ENCODE peak calls at places on chromosomes 5 and 9, in ten cellular contexts. D is kidney, K is PC-3, S is coronary artery, G is GM12864, M is GM12878, O is esophagus muscularis mucosa, W is IMR-90, V is pancreas, J is cardiac fibroblast. I is an unnamed sample.

GRCh38 chr5:1254196-1254595 is 29.0 kb downstream of the SLC6A18 start:
- DNase-seq in D (no peak), O (no peak), K (no peak), G (no peak), J (no peak), S (no peak), V (no peak), M (no peak), W (no peak), I (no peak)

GRCh38 chr5:15598294-15598902 is 98.4 kb downstream of the FBXL7 start:
- DNase-seq in O (no peak), V (no peak), G (no peak), M (no peak), D (no peak), W (no peak), K (peak), S (no peak), J (peak), I (peak)

GRCh38 chr9:134318941-134319305 is 7.3 kb upstream of the RXRA start:
- DNase-seq in V (no peak), O (no peak), S (no peak), G (no peak), D (peak), W (no peak), M (no peak), K (no peak), J (no peak), I (no peak)

GRCh38 chr5:94562327-94562971 is 56.0 kb downstream of the KIAA0825 start:
- DNase-seq in G (no peak), S (no peak), O (no peak), K (peak), V (no peak), W (no peak), J (no peak), D (no peak), M (no peak), I (peak)

GRCh38 chr5:138737494-138738265 is 15.5 kb upstream of the CTNNA1 start:
- DNase-seq in G (no peak), M (no peak), D (no peak), W (no peak), O (no peak), K (no peak), S (no peak), V (no peak), J (peak), I (no peak)

GRCh38 chr5:177509991-177510566 is 453 bp upstream of the DOK3 start:
- DNase-seq in K (no peak), V (no peak), J (no peak), G (no peak), W (no peak), O (no peak), M (no peak), S (no peak), D (no peak), I (no peak)

GRCh38 chr5:132905938-132906337 is 32.5 kb downstream of the LEAP2 start:
- DNase-seq in O (no peak), W (peak), K (no peak), J (peak), M (no peak), G (no peak), S (no peak), V (no peak), D (no peak), I (peak)

GRCh38 chr9:84301851-84302250 is 38.7 kb downstream of the SLC28A3 start:
- DNase-seq in G (no peak), O (no peak), D (no peak), K (peak), W (peak), M (no peak), J (peak), S (no peak), V (no peak), I (peak)

GRCh38 chr5:88355490-88356050 is 86.9 kb upstream of the TMEM161B start:
- DNase-seq in M (no peak), O (no peak), W (no peak), D (no peak), K (no peak), J (no peak), V (no peak), S (no peak), G (no peak), I (no peak)

GRCh38 chr5:83724915-83725314 is 4.3 kb upstream of the HAPLN1 start:
- DNase-seq in S (no peak), V (no peak), M (no peak), K (no peak), W (no peak), D (no peak), O (no peak), J (no peak), G (no peak), I (no peak)

GRCh38 chr5:125026900-125027731 is 280.7 kb upstream of the ZNF608 start:
- DNase-seq in V (no peak), K (peak), M (no peak), O (no peak), S (no peak), G (no peak), W (no peak), J (peak), D (no peak), I (peak)

GRCh38 chr9:106400950-106401349 is 462.0 kb upstream of the ZNF462 start:
- DNase-seq in S (no peak), J (no peak), K (no peak), M (no peak), V (no peak), W (no peak), O (no peak), D (no peak), G (no peak), I (no peak)

GRCh38 chr5:103036601-103037000 is 83.3 kb downstream of the GIN1 start:
- DNase-seq in D (no peak), S (no peak), V (no peak), J (no peak), K (no peak), W (no peak), O (no peak), G (no peak), M (no peak), I (no peak)

GRCh38 chr5:122144236-122144635 is 14.9 kb downstream of the ZNF474 start:
- DNase-seq in D (no peak), G (no peak), S (no peak), W (peak), J (no peak), V (no peak), K (no peak), O (no peak), M (no peak), I (peak)

GRCh38 chr5:91038180-91038808 is 344.8 kb downstream of the ARRDC3 start:
- DNase-seq in K (no peak), G (no peak), O (no peak), V (no peak), S (no peak), M (no peak), J (no peak), D (no peak), W (no peak), I (no peak)

GRCh38 chr5:115415143-115415491 is 118.7 kb upstream of the CCDC112 start:
- DNase-seq in D (peak), K (peak), V (no peak), S (no peak), O (peak), M (no peak), J (peak), G (no peak), W (peak), I (peak)

GRCh38 chr9:76413658-76414057 is 19.4 kb upstream of the RFK start:
- DNase-seq in D (no peak), O (no peak), G (no peak), W (no peak), K (no peak), J (no peak), M (no peak), S (no peak), V (no peak), I (no peak)

GRCh38 chr5:151243127-151243526 is 9.9 kb upstream of the GM2A start:
- DNase-seq in W (no peak), D (no peak), O (no peak), K (no peak), G (no peak), V (no peak), J (no peak), S (no peak), M (no peak), I (no peak)

GRCh38 chr9:31078175-31078574 is 1306.3 kb upstream of the ACO1 start:
- DNase-seq in V (no peak), M (no peak), K (no peak), W (no peak), O (no peak), D (no peak), S (no peak), G (no peak), J (no peak), I (no peak)

GRCh38 chr5:102152906-102153787 is 142.9 kb downstream of the SLCO4C1 start:
- DNase-seq in D (no peak), S (no peak), J (peak), O (no peak), K (peak), W (no peak), V (no peak), G (no peak), M (no peak), I (peak)

GRCh38 chr5:14148890-14149671 is 5.9 kb downstream of the TRIO start:
- DNase-seq in M (no peak), G (no peak), V (no peak), K (no peak), S (no peak), D (no peak), O (no peak), W (no peak), J (no peak), I (no peak)

GRCh38 chr5:58224661-58225060 is 235.2 kb downstream of the PLK2 start:
- DNase-seq in D (no peak), J (no peak), K (no peak), M (no peak), O (no peak), S (no peak), V (no peak), W (no peak), G (no peak), I (no peak)
- H3K4me3 ChIP-seq in D (no peak), J (no peak), K (no peak), M (no peak), O (no peak), S (peak), V (no peak), W (no peak), G (no peak), I (no peak)

GRCh38 chr9:35834260-35835215 is 5.5 kb downstream of the TMEM8B start:
- DNase-seq in O (no peak), S (no peak), G (no peak), W (no peak), V (no peak), D (no peak), K (no peak), J (no peak), M (no peak), I (no peak)

GRCh38 chr9:35832814-35833213 is 3.8 kb downstream of the TMEM8B start:
- DNase-seq in S (no peak), O (no peak), W (no peak), D (no peak), K (peak), J (no peak), V (no peak), M (no peak), G (no peak), I (peak)

GRCh38 chr9:35835766-35836165 is 6.7 kb downstream of the TMEM8B start:
- DNase-seq in W (no peak), G (no peak), M (no peak), V (no peak), K (no peak), S (no peak), O (no peak), D (no peak), J (no peak), I (no peak)

GRCh38 chr9:35836595-35836994 is 7.6 kb downstream of the TMEM8B start:
- DNase-seq in W (no peak), M (no peak), K (no peak), S (no peak), J (no peak), O (no peak), D (no peak), G (no peak), V (no peak), I (no peak)

DNA sequence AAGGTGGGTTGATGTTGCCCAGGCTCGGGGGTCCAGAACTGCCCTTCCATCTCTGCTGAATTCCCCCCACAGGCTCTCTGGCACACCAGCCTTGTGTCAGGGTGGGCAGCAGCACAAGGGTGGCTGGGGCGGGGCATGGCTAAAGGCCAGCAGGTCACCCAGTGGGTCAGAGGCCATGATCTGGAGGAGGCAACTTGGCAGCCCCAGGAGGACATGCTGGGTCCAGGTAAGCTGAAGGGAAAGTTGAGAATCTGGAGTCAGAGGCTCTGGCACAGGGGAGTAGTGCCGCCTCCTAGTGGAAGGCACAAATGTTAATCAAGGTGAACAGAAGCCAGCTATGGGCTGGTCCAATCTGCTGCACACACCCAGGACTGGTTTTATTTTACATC is 6.2 kb downstream of the TMEM8B start:
- DNase-seq in D (no peak), O (no peak), M (no peak), S (no peak), J (no peak), V (peak), W (no peak), K (peak), G (no peak), I (peak)
- TF ChIP-seq CTCF in D (no peak), O (no peak), M (peak), S (no peak), J (peak), V (no peak), W (peak), K (peak), G (peak), I (peak)

DNA sequence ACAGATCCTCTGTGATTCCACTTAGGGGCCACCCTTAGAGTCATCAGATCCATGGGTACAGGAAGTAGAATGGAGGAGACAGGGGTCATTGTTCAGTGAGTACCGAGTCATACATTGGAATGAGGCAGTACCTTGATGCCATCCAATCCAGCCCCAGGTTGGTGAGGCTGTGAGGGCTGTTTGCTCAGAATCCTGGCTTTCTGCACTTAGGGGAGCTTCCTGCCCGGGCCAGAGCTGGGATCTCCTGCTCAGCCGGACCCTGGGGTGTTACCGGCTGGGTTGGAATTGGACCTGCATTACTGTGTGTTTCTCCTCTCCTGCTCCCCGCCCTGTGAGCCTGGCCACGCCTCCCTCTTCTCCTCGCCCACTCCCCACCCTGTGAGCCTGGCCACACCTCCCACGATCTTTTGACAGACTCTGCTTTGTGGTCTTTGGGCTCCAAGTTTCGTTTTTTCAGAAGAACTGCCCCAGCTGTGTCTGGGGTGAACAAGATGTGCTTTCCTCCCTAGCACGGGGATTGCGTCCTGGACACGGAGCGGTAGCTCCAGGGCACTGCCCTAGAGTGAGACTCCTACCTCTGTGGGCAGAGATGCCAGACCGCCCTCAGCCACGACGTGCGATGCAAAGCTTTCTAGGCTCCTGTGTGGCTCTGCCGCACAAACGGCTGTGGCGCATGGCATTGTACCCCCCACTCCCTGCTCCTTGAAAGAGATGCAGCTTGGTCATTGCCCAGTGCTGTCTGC is 15.4 kb downstream of the TRAF2 start:
- DNase-seq in K (peak), S (no peak), W (peak), G (peak), V (no peak), J (peak), D (no peak), O (no peak), M (peak), I (peak)
- H3K4me3 ChIP-seq in K (peak), S (peak), W (no peak), G (peak), V (no peak), J (no peak), D (no peak), O (peak), M (peak), I (no peak)

GRCh38 chr9:100697339-100697738 is 119.5 kb downstream of the CAVIN4 start:
- DNase-seq in K (no peak), M (no peak), S (no peak), G (no peak), W (no peak), J (no peak), V (no peak), D (no peak), O (no peak), I (no peak)

DNA sequence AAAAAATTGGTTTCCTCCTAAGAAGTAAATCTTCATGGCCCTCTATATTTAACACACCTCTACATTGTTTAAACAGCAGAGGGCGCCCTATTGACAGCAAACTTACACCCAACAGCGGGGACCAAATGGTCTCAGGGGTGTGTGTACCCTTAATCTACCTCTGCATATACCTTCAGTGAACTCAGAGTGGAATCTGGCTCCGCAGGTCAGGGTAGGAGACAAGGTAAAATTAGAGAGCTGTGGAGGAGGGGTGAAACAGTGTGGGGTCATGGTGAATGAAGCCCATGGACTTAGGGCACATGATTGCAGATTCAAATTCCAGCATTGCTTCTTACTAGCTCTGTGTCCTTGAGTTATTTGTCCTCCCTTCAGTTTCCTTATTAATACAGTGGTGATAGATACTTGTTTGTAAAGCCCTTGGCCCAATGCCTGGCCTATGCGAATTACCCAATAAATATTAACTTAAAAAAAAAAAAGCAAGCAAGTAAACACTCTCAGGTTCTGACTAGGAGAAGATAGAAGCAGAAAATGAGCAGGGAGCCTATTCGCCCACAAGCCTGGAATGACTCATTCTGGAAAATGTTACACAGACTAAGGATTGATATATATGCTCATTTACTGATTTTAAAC is 122.9 kb downstream of the CAVIN4 start:
- DNase-seq in O (no peak), J (peak), W (peak), M (no peak), G (peak), V (peak), K (peak), D (no peak), S (no peak), I (peak)
- TF ChIP-seq CTCF in O (no peak), J (no peak), W (peak), M (peak), G (peak), V (no peak), K (peak), D (peak), S (no peak), I (peak)

GRCh38 chr5:11873587-11873986 is 30.7 kb downstream of the CTNND2 start:
- DNase-seq in D (no peak), W (no peak), O (no peak), J (no peak), G (no peak), K (no peak), V (peak), M (no peak), S (no peak), I (no peak)

GRCh38 chr5:11878846-11879245 is 25.4 kb downstream of the CTNND2 start:
- DNase-seq in G (no peak), M (no peak), W (no peak), J (no peak), K (no peak), S (no peak), O (no peak), V (no peak), D (no peak), I (no peak)
- H3K4me3 ChIP-seq in G (no peak), M (no peak), W (no peak), J (no peak), K (no peak), S (no peak), O (no peak), V (no peak), D (no peak), I (no peak)

DNA sequence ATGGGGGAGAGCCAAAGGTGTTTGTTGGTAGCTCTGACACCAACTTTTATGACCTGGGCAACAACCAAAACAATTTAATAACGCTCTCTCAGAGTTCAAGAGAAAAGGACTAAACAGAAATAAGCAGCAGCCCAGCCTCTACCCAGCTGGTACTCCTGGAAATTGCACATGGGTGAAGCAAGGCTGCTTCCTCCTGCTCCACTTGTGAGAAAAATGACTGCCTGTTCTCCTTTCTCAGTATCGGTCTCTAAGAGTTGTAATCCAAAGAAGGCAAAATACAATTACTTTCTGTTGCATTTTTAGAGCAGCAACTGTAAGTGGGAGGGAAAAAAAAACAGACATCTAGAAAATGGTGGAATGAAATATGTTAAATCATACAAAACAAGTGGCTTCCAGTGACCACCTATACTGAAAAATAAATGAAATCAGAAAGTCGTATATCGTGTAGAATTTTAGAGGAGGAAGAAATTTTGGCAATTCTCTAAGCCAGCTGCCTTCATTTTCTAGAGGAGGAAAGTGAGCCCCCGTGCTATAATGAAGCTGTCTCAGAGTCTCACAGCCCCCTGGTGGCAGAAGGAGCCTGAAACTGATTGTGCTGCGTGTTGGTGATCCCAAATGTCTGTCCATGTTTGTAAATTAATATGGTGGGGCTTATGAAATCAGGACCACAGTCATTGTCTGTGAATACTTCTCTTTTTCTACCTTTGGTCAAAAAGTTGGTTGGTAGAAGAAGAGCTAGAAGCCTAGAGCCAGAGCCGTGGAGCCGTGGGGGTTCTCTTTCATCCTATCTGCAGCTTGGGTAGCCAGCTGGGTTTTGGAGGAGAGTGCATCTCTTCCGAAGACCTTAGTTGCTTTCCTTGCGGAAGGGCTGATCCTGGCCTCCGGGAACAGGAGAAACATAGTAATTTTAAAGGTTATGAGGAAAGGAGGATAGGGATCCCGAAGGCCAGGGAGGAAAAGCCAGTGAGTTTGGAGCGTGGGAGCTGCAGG is 139.9 kb downstream of the PIP5K1B start:
- DNase-seq in J (peak), M (no peak), K (peak), G (no peak), S (no peak), D (no peak), W (peak), O (no peak), V (no peak), I (peak)
- TF ChIP-seq CTCF in J (peak), M (peak), K (peak), G (peak), S (peak), D (peak), W (peak), O (peak), V (no peak), I (peak)